ENCODE peak calls at places on chromosomes 11 and 22, in ten cellular contexts. J is AG08395; W is Calu3; R is iris pigment epithelial cell; F is HEK293T; D is psoas muscle; Z is stimulated activated CD8-positive, alpha-beta memory T cell treated with anti-CD3 and anti-CD28 coated beads, Interleukin-2, amount 100 ng/mL, for 48 hours; N is NCI-H345; X is nucleus accumbens; C is BJ. O is an unnamed sample.

GRCh38 chr22:32649515-32650200 is 151.8 kb upstream of the TIMP3 start:
- DNase-seq in J (peak; percentile 87), W (no peak), R (no peak), F (no peak), D (peak; percentile 80), Z (no peak), N (no peak), X (no peak), C (peak; percentile 56), O (peak; percentile 59)

GRCh38 chr11:67372993-67373915 is at the start of gene CLCF1:
- DNase-seq in J (peak; percentile 90), W (peak; percentile 68), R (peak; percentile 87), F (peak; percentile 68), D (peak; percentile 73), Z (peak; percentile 49), N (peak; percentile 26), X (no peak), C (no peak), O (no peak)

GRCh38 chr11:78893996-78894395 is 319.3 kb upstream of the NARS2 start:
- DNase-seq in J (no peak), W (no peak), R (no peak), F (no peak), D (no peak), Z (no peak), N (no peak), X (no peak), C (no peak), O (no peak)

GRCh38 chr11:103927535-103927934 is 108.9 kb upstream of the DDI1 start:
- DNase-seq in J (peak; percentile 33), W (no peak), R (peak; percentile 65), F (no peak), D (no peak), Z (no peak), N (no peak), X (no peak), C (no peak), O (no peak)

GRCh38 chr11:114196994-114197702 is 99.1 kb upstream of the NNMT start:
- DNase-seq in J (no peak), W (no peak), R (peak; percentile 34), F (no peak), D (no peak), Z (no peak), N (no peak), X (peak; percentile 41), C (no peak), O (no peak)

GRCh38 chr22:43886231-43886630 is 5.6 kb downstream of the PNPLA5 start:
- DNase-seq in J (no peak), W (no peak), R (no peak), F (no peak), D (peak; percentile 4), Z (no peak), N (no peak), X (no peak), C (no peak), O (no peak)

GRCh38 chr22:19233189-19233661 is 54.7 kb upstream of the SLC25A1 start:
- DNase-seq in J (no peak), W (no peak), R (no peak), F (no peak), D (no peak), Z (no peak), N (no peak), X (no peak), C (no peak), O (no peak)

GRCh38 chr11:65150513-65151271 is 16.4 kb upstream of the SYVN1 start:
- DNase-seq in J (peak; percentile 95), W (peak; percentile 96), R (peak; percentile 66), F (peak; percentile 18), D (peak; percentile 98), Z (no peak), N (peak; percentile 46), X (peak; percentile 53), C (peak; percentile 82), O (peak; percentile 99)